ENCODE peak calls at places on chromosomes 13 and 19, in nine cellular contexts. O is NCI-H1048, R is cardiac muscle cell, W is lung microvascular endothelial cell, L is AG09309, M is epithelial cell of prostate, S is NCI-H1105, P is fibroblast of mammary gland, K is NCI-H146. J is an unnamed sample.

GRCh38 chr19:43504426-43505185 is at the start of gene PHLDB3:
- DNase-seq in M (no peak), K (peak; percentile 85), O (no peak), L (no peak), P (no peak), W (peak; percentile 63), S (peak; percentile 40), R (peak; percentile 48), J (peak; percentile 64)

GRCh38 chr19:46704379-46705076 is 12.4 kb downstream of the PRKD2 start:
- DNase-seq in R (peak; percentile 72), P (peak; percentile 40), M (no peak), K (peak; percentile 44), S (no peak), O (no peak), L (no peak), W (peak; percentile 64), J (no peak)

GRCh38 chr13:87084192-87084591 is 587.0 kb upstream of the SLITRK5 start:
- DNase-seq in P (no peak), L (no peak), R (no peak), M (no peak), K (no peak), S (no peak), O (no peak), W (no peak), J (no peak)

GRCh38 chr13:25422153-25422552 is 50.4 kb downstream of the ATP8A2 start:
- DNase-seq in K (no peak), P (no peak), R (no peak), W (no peak), S (no peak), O (no peak), M (no peak), L (no peak), J (no peak)

GRCh38 chr19:55581145-55581827 is 638 bp upstream of the ZNF579 start:
- DNase-seq in P (no peak), O (no peak), K (no peak), W (peak; percentile 22), M (no peak), S (no peak), L (no peak), R (no peak), J (no peak)

GRCh38 chr19:46789371-46789770 is 977 bp upstream of the SLC1A5 start:
- DNase-seq in R (no peak), W (no peak), L (no peak), M (no peak), O (no peak), S (no peak), P (no peak), K (no peak), J (no peak)

GRCh38 chr19:50778906-50779430 is 8.7 kb downstream of the GPR32 start:
- DNase-seq in S (no peak), W (no peak), O (no peak), M (no peak), P (no peak), L (no peak), K (no peak), R (no peak), J (no peak)

GRCh38 chr19:6802336-6803035 is 30.0 kb downstream of the VAV1 start:
- DNase-seq in K (no peak), R (no peak), O (no peak), P (no peak), L (no peak), W (peak; percentile 43), M (no peak), S (no peak), J (no peak)

GRCh38 chr13:48801255-48801654 is 147.5 kb downstream of the CYSLTR2 start:
- DNase-seq in L (peak; percentile 80), W (no peak), O (no peak), M (no peak), S (no peak), K (no peak), P (peak; percentile 99), R (no peak), J (no peak)

GRCh38 chr19:31266196-31266595 is 83.0 kb downstream of the TSHZ3 start:
- DNase-seq in K (no peak), S (no peak), P (no peak), O (no peak), L (no peak), W (no peak), M (no peak), R (no peak), J (no peak)

GRCh38 chr19:14337510-14337909 is 43.7 kb upstream of the ADGRE5 start:
- DNase-seq in O (no peak), M (no peak), S (no peak), R (no peak), P (peak; percentile 35), L (no peak), K (no peak), W (peak; percentile 55), J (no peak)

GRCh38 chr19:4575267-4575793 is 15.8 kb upstream of the SEMA6B start:
- DNase-seq in O (no peak), M (no peak), L (peak; percentile 76), P (peak; percentile 97), W (peak; percentile 89), R (peak; percentile 49), S (no peak), K (no peak), J (no peak)

GRCh38 chr13:39855236-39855635 is 199.8 kb downstream of the COG6 start:
- DNase-seq in O (no peak), L (no peak), P (peak; percentile 25), K (no peak), R (no peak), W (no peak), S (no peak), M (no peak), J (no peak)

GRCh38 chr19:19111967-19112580 is 26.2 kb downstream of the TMEM161A start:
- DNase-seq in L (no peak), O (no peak), S (no peak), K (no peak), R (no peak), P (no peak), W (no peak), M (no peak), J (no peak)

GRCh38 chr13:20118268-20119140 is 42.3 kb downstream of the GJA3 start:
- DNase-seq in L (no peak), M (no peak), R (peak; percentile 36), S (no peak), P (peak; percentile 43), W (peak; percentile 17), O (no peak), K (peak; percentile 50), J (peak; percentile 36)

GRCh38 chr19:40543029-40543597 is 33.6 kb upstream of the SHKBP1 start:
- DNase-seq in L (no peak), S (no peak), W (no peak), O (no peak), K (no peak), P (no peak), M (no peak), R (no peak), J (no peak)

GRCh38 chr19:54138777-54139256 is 1.3 kb downstream of the CNOT3 start:
- DNase-seq in R (no peak), S (no peak), O (no peak), W (no peak), L (no peak), K (no peak), M (no peak), P (no peak), J (no peak)

GRCh38 chr19:39448271-39448670 is 2.9 kb downstream of the SUPT5H start:
- DNase-seq in S (no peak), M (peak; percentile 22), R (no peak), O (no peak), K (no peak), W (no peak), P (peak; percentile 30), L (no peak), J (no peak)

GRCh38 chr19:4009990-4010807 is 2.7 kb downstream of the PIAS4 start:
- DNase-seq in L (no peak), K (no peak), O (no peak), M (no peak), W (no peak), P (no peak), R (no peak), S (no peak), J (no peak)

GRCh38 chr13:101453784-101454201 is 1.3 kb downstream of the ITGBL1 start:
- DNase-seq in S (no peak), R (no peak), M (peak; percentile 44), K (peak; percentile 78), P (no peak), O (no peak), L (no peak), W (peak; percentile 77), J (no peak)

GRCh38 chr13:99969934-99970760 is 1.4 kb downstream of the ZIC5 start:
- DNase-seq in K (peak; percentile 94), W (peak; percentile 45), L (no peak), M (no peak), O (peak; percentile 31), P (peak; percentile 26), R (peak; percentile 75), S (no peak), J (peak; percentile 80)

GRCh38 chr19:50569023-50569697 is 925 bp upstream of the LRRC4B start:
- DNase-seq in P (no peak), L (no peak), O (no peak), S (no peak), R (no peak), K (no peak), M (no peak), W (no peak), J (no peak)

GRCh38 chr13:36965767-36966166 is 33.4 kb downstream of the ALG5 start:
- DNase-seq in O (no peak), W (peak; percentile 50), M (peak; percentile 78), R (no peak), P (peak; percentile 83), S (no peak), L (peak; percentile 49), K (no peak), J (no peak)

GRCh38 chr19:38517321-38517720 is 83.8 kb downstream of the RYR1 start:
- DNase-seq in O (no peak), K (no peak), M (no peak), W (no peak), L (no peak), S (no peak), P (no peak), R (no peak), J (no peak)

GRCh38 chr13:113922412-113923118 is 51.3 kb downstream of the C13orf46 start:
- DNase-seq in K (no peak), P (no peak), M (no peak), L (no peak), O (no peak), W (peak; percentile 40), S (no peak), R (no peak), J (no peak)

J was measured in COR-L47.